ENCODE peak calls at places on chromosomes 11 and 22, in four cellular contexts. One of them, this sample, is unnamed.

GRCh38 chr22:42937164-42937854 is 77.6 kb downstream of the PACSIN2 start:
- DNase-seq in A549: peak; percentile 57
- DNase-seq in HCT116: peak; percentile 56
- DNase-seq in endothelial cell of umbilical vein: no peak
- DNase-seq in this sample: peak; percentile 87

GRCh38 chr22:46931414-46931813 is 169.0 kb downstream of the TBC1D22A start:
- DNase-seq in A549: no peak
- DNase-seq in HCT116: peak; percentile 10
- DNase-seq in endothelial cell of umbilical vein: no peak
- DNase-seq in this sample: peak; percentile 30

GRCh38 chr11:36333897-36334296 is 37.8 kb downstream of the PRR5L start:
- DNase-seq in A549: no peak
- DNase-seq in HCT116: peak; percentile 44
- DNase-seq in endothelial cell of umbilical vein: peak; percentile 26
- DNase-seq in this sample: no peak

GRCh38 chr11:71169328-71169727 is 83.0 kb downstream of the SHANK2 start:
- DNase-seq in A549: no peak
- DNase-seq in HCT116: no peak
- DNase-seq in endothelial cell of umbilical vein: no peak
- DNase-seq in this sample: no peak

GRCh38 chr11:85718991-85719807 is 33.2 kb upstream of the CCDC89 start:
- DNase-seq in A549: peak; percentile 86
- DNase-seq in HCT116: peak; percentile 82
- DNase-seq in endothelial cell of umbilical vein: peak; percentile 23
- DNase-seq in this sample: no peak

GRCh38 chr11:1230121-1230455 is 7.2 kb downstream of the MUC5B start:
- DNase-seq in A549: no peak
- DNase-seq in HCT116: no peak
- DNase-seq in endothelial cell of umbilical vein: no peak
- DNase-seq in this sample: no peak

GRCh38 chr22:45996241-45997076 is 19.5 kb upstream of the WNT7B start:
- DNase-seq in A549: no peak
- DNase-seq in HCT116: no peak
- DNase-seq in endothelial cell of umbilical vein: peak; percentile 77
- DNase-seq in this sample: peak; percentile 73

GRCh38 chr22:37604875-37605274 is 3.8 kb upstream of the GGA1 start:
- DNase-seq in A549: no peak
- DNase-seq in HCT116: no peak
- DNase-seq in endothelial cell of umbilical vein: no peak
- DNase-seq in this sample: no peak

GRCh38 chr22:40300884-40301672 is 45.2 kb upstream of the ADSL start:
- DNase-seq in A549: no peak
- DNase-seq in HCT116: no peak
- DNase-seq in endothelial cell of umbilical vein: no peak
- DNase-seq in this sample: no peak

GRCh38 chr22:28585324-28585723 is 94.3 kb downstream of the TTC28 start:
- DNase-seq in A549: no peak
- DNase-seq in HCT116: no peak
- DNase-seq in endothelial cell of umbilical vein: no peak
- DNase-seq in this sample: no peak

GRCh38 chr11:93513763-93514162 is 29.4 kb downstream of the SMCO4 start:
- DNase-seq in A549: no peak
- DNase-seq in HCT116: no peak
- DNase-seq in endothelial cell of umbilical vein: no peak
- DNase-seq in this sample: no peak

GRCh38 chr22:31160328-31160978 is 471 bp downstream of the RNF185 start:
- DNase-seq in A549: no peak
- DNase-seq in HCT116: no peak
- DNase-seq in endothelial cell of umbilical vein: peak; percentile 55
- DNase-seq in this sample: no peak

GRCh38 chr22:24566899-24567511 is 11.2 kb downstream of the SNRPD3 start:
- DNase-seq in A549: no peak
- DNase-seq in HCT116: no peak
- DNase-seq in endothelial cell of umbilical vein: no peak
- DNase-seq in this sample: no peak

GRCh38 chr11:69378303-69379141 is 84.6 kb downstream of the MYEOV start:
- DNase-seq in A549: no peak
- DNase-seq in HCT116: no peak
- DNase-seq in endothelial cell of umbilical vein: no peak
- DNase-seq in this sample: no peak

GRCh38 chr11:66268953-66269906 is 791 bp downstream of the RAB1B start:
- DNase-seq in A549: peak; percentile 61
- DNase-seq in HCT116: no peak
- DNase-seq in endothelial cell of umbilical vein: peak; percentile 34
- DNase-seq in this sample: peak; percentile 36

GRCh38 chr11:124405611-124406010 is 6.8 kb upstream of the OR8B3 start:
- DNase-seq in A549: no peak
- DNase-seq in HCT116: no peak
- DNase-seq in endothelial cell of umbilical vein: peak; percentile 18
- DNase-seq in this sample: no peak

GRCh38 chr11:57778318-57779037 is 16.9 kb downstream of the CTNND1 start:
- DNase-seq in A549: peak; percentile 88
- DNase-seq in HCT116: peak; percentile 89
- DNase-seq in endothelial cell of umbilical vein: peak; percentile 100
- DNase-seq in this sample: peak; percentile 99

DNA sequence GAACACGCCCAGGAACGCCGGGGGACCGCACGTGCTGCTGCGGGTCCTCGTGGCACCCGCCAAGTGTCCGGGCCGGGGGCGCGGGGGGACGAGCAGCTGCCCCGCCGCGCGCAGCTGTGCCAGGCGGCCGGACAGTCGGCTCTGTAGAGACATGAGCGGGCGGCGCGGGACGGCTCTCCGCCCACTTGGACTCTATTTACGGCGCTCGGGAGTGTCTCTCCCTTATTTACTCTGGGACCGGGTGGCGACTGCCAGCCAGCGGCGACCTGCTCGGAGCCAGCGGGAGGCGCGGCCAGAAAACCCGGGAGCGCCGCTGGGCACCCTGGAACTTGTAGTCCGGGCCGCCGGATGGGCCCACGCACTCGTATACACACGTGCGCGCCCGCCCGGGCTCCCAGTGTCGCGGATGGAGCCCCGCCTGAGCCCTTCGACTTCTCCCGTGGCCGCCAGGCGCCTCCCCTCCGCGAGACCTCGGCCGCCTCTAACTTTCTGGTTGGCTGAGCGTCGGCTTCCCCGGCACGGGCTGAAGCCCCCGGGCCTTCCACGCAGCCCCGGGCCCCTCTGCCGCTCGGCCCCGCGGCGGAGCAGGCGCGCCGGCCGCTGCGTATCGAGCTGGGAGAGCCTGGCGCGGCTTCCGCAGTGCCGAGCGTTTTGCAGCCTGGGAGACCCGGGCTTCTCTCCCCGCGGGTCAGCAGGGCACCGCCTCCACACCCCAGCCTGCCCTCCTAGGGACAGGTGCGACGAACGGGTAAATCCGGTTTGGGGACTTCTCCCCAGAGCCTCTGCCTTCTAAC is at the start of gene MACROD1:
- DNase-seq in A549: peak; percentile 79
- DNase-seq in HCT116: peak; percentile 71
- DNase-seq in endothelial cell of umbilical vein: peak; percentile 84
- DNase-seq in this sample: peak; percentile 85
- TF ChIP-seq POLR2A in A549: peak; percentile 45
- TF ChIP-seq POLR2A in HCT116: peak; percentile 77
- TF ChIP-seq POLR2A in endothelial cell of umbilical vein: peak; percentile 71
- TF ChIP-seq POLR2A in this sample: peak; percentile 14

DNA sequence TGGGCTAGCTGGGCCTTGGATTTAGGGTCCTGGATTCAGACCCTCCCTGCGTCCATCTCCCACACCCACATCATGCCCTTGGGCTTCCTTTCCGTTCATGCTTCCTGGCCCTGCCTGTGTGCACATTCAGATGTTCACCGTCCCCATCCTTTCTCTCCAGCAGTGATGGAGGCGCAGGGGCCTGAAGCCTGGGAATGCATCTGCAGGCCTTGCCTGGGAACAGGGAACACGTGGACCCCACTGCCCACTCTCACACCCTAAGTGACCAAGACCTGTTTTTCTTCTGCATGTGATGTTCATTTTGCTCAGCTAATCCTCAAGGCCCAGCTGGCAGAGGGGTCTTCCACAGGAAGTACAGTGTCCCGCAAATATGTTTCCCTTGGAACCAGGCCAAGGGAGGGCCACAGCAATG is 91.6 kb upstream of the PARVA start:
- DNase-seq in A549: no peak
- DNase-seq in HCT116: no peak
- DNase-seq in endothelial cell of umbilical vein: peak; percentile 50
- DNase-seq in this sample: no peak
- H3K4me3 ChIP-seq in A549: no peak overlapping the region
- H3K4me3 ChIP-seq in HCT116: no peak overlapping the region
- H3K4me3 ChIP-seq in endothelial cell of umbilical vein: no peak overlapping the region
- H3K4me3 ChIP-seq in this sample: no peak overlapping the region

GRCh38 chr11:2717561-2717960 is 17.8 kb upstream of the KCNQ1OT1 start:
- DNase-seq in A549: no peak
- DNase-seq in HCT116: no peak
- DNase-seq in endothelial cell of umbilical vein: no peak
- DNase-seq in this sample: no peak

GRCh38 chr11:2719831-2720603 is 20.2 kb upstream of the KCNQ1OT1 start:
- DNase-seq in A549: no peak
- DNase-seq in HCT116: no peak
- DNase-seq in endothelial cell of umbilical vein: no peak
- DNase-seq in this sample: no peak

GRCh38 chr11:2716376-2717095 is 16.7 kb upstream of the KCNQ1OT1 start:
- DNase-seq in A549: no peak
- DNase-seq in HCT116: no peak
- DNase-seq in endothelial cell of umbilical vein: no peak
- DNase-seq in this sample: no peak

GRCh38 chr11:2721163-2721935 is 21.6 kb upstream of the KCNQ1OT1 start:
- DNase-seq in A549: no peak
- DNase-seq in HCT116: no peak
- DNase-seq in endothelial cell of umbilical vein: no peak
- DNase-seq in this sample: no peak

DNA sequence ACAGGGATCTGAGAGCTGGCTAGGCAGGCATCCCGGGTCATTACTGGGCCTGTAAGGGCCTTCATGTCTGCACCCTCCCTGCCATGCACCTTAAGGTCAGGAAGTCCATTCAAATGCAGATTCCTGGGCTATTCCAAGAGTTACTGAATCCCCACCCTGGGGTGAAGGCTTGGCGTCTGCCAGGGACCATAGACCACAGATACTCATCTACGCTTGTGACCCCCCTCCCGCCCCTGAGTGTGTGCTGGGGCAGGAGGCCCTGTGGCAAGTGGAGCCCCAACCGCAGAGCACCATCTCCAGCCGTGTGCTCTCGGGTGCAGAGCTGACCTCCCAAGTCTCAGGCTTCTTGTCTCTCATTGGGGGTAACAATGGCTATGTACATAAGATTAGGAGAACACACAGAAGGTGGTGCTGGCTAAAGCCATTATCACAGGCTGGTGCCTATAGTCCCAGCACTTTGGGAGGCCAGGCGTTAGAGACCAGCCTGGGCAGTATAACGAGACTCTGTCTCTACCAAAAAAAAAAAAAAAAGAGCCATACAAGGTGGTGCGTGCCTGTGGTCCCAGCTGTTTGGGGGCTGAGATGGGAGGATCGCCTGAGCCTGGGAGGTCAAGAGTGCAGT is 19.1 kb upstream of the KCNQ1OT1 start:
- DNase-seq in A549: no peak
- DNase-seq in HCT116: no peak
- DNase-seq in endothelial cell of umbilical vein: no peak
- DNase-seq in this sample: no peak
- TF ChIP-seq POLR2A in A549: no peak
- TF ChIP-seq POLR2A in HCT116: no peak
- TF ChIP-seq POLR2A in endothelial cell of umbilical vein: no peak
- TF ChIP-seq POLR2A in this sample: no peak

DNA sequence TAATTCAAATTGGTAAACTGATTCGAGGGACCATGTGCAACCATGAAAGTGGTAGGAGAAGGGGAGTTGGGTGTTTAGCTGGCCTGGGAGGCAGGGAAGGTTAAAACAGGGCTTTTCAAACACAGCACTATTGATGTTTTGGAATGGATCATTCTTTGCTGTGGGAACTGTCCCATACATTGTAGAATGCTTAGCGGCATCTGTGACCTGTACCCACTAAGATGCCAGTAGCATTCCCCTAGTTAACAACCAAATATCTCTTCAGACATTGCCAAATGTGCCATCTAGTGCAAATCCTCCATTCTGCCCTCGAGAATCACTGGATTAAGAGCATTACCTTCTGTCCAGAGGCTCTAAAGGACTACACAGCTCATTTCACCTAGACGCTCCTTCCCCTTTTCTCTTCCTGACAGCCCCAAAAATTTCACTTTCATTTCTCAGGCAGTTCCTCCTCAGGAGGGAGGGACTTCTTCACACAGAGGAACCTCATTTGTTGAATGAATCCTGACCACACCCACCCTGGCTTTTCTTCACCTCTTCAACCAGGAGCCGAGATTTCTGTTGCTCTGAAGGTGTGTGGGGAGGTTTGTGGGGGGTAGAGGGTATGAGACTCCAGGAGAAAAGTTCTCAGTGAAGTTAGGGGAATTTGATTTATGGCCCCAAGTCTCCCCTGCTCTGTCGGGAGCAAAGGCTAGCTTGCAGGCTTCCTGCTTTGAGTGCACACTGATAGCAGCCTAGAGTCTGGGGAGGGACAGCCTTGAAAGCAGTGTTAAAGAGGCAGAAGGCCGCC is at the start of gene TRIM34:
- DNase-seq in A549: peak; percentile 95
- DNase-seq in HCT116: no peak
- DNase-seq in endothelial cell of umbilical vein: peak; percentile 95
- DNase-seq in this sample: peak; percentile 50
- H3K4me3 ChIP-seq in A549: peak within 1 kb of the TSS; percentile 46
- H3K4me3 ChIP-seq in HCT116: peak within 1 kb of the TSS; percentile 42
- H3K4me3 ChIP-seq in endothelial cell of umbilical vein: peak within 1 kb of the TSS; percentile 90
- H3K4me3 ChIP-seq in this sample: peak within 1 kb of the TSS; percentile 34

GRCh38 chr22:39089928-39090327 is 7.1 kb upstream of the APOBEC3H start:
- DNase-seq in A549: no peak
- DNase-seq in HCT116: no peak
- DNase-seq in endothelial cell of umbilical vein: no peak
- DNase-seq in this sample: no peak

GRCh38 chr22:39092111-39092867 is 4.8 kb upstream of the APOBEC3H start:
- DNase-seq in A549: no peak
- DNase-seq in HCT116: no peak
- DNase-seq in endothelial cell of umbilical vein: no peak
- DNase-seq in this sample: no peak

GRCh38 chr22:39088688-39089032 is 8.4 kb upstream of the APOBEC3H start:
- DNase-seq in A549: no peak
- DNase-seq in HCT116: no peak
- DNase-seq in endothelial cell of umbilical vein: no peak
- DNase-seq in this sample: no peak

GRCh38 chr22:39091136-39092081 is 5.6 kb upstream of the APOBEC3H start:
- DNase-seq in A549: no peak
- DNase-seq in HCT116: no peak
- DNase-seq in endothelial cell of umbilical vein: no peak
- DNase-seq in this sample: no peak

DNA sequence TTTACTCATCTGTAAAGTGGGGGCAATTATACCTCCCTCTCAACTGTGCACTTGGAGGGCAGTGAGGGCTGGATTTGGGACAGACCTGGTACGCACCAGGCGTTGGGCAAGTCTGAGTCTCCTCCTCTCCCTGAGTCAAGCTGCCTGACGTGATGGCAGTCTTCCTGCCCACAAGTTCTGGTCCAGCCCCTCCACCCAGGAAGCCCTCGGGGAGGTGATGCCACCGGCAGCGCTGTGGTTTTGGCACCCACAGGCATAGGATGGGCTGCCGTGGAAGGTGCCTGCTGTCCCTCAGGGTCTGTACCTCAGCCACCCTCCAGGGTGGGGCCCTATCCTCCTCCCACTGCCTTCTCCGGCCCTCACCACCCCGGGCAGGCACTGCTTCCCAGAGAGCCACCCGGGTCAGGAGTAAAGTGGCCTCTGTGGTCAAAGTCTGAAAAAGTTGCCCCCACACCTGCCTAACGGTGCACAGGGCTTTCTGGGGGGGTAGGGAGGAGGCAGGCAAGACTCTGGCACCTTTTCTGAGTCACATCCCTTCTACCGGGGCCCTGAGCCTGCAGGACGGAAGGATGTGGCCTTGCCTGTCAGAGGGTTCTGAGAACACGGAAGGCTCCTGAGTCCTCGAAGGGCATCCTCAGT is 6.5 kb upstream of the APOBEC3H start:
- DNase-seq in A549: no peak
- DNase-seq in HCT116: no peak
- DNase-seq in endothelial cell of umbilical vein: no peak
- DNase-seq in this sample: no peak
- TF ChIP-seq POLR2A in A549: no peak
- TF ChIP-seq POLR2A in HCT116: no peak
- TF ChIP-seq POLR2A in endothelial cell of umbilical vein: no peak
- TF ChIP-seq POLR2A in this sample: no peak

This sample was measured in adrenal gland.